ENCODE peak calls at places on chromosomes 4 and X, in seven cellular contexts. One of them, this sample, is unnamed. For H3K9me3, the result is how much of the 10 kb centered on the place peaks cover.

GRCh38 chr4:168705121-168705520 is 208.3 kb downstream of the PALLD start:
- DNase-seq in esophagus squamous epithelium: no peak
- DNase-seq in mammary epithelial cell: no peak
- DNase-seq in tibial nerve: no peak
- DNase-seq in upper lobe of right lung: no peak
- DNase-seq in body of pancreas: no peak
- DNase-seq in hepatocyte: no peak
- DNase-seq in this sample: no peak

GRCh38 chr4:145957307-145957706 is 18.7 kb upstream of the ZNF827 start:
- DNase-seq in esophagus squamous epithelium: no peak
- DNase-seq in body of pancreas: no peak
- DNase-seq in mammary epithelial cell: no peak
- DNase-seq in upper lobe of right lung: no peak
- DNase-seq in tibial nerve: no peak
- DNase-seq in hepatocyte: no peak
- DNase-seq in this sample: no peak

GRCh38 chr4:2829321-2829932 is 14.2 kb upstream of the ADD1 start:
- DNase-seq in upper lobe of right lung: peak
- DNase-seq in mammary epithelial cell: no peak
- DNase-seq in hepatocyte: no peak
- DNase-seq in esophagus squamous epithelium: no peak
- DNase-seq in tibial nerve: peak
- DNase-seq in body of pancreas: no peak
- DNase-seq in this sample: no peak

GRCh38 chr4:40682298-40683101 is 52.8 kb upstream of the RBM47 start:
- DNase-seq in hepatocyte: no peak
- DNase-seq in esophagus squamous epithelium: no peak
- DNase-seq in mammary epithelial cell: no peak
- DNase-seq in tibial nerve: no peak
- DNase-seq in upper lobe of right lung: no peak
- DNase-seq in body of pancreas: peak
- DNase-seq in this sample: no peak

GRCh38 chrX:21758488-21758887 is 572 bp upstream of the SMPX start:
- DNase-seq in hepatocyte: no peak
- DNase-seq in esophagus squamous epithelium: no peak
- DNase-seq in upper lobe of right lung: no peak
- DNase-seq in mammary epithelial cell: no peak
- DNase-seq in body of pancreas: no peak
- DNase-seq in tibial nerve: no peak
- DNase-seq in this sample: no peak

GRCh38 chrX:43958529-43958928 is 14.7 kb downstream of the NDP start:
- DNase-seq in mammary epithelial cell: peak
- DNase-seq in body of pancreas: peak
- DNase-seq in upper lobe of right lung: no peak
- DNase-seq in esophagus squamous epithelium: no peak
- DNase-seq in tibial nerve: no peak
- DNase-seq in hepatocyte: peak
- DNase-seq in this sample: peak

GRCh38 chr4:111027526-111027925 is 404.6 kb upstream of the PITX2 start:
- DNase-seq in hepatocyte: no peak
- DNase-seq in body of pancreas: no peak
- DNase-seq in mammary epithelial cell: no peak
- DNase-seq in upper lobe of right lung: no peak
- DNase-seq in tibial nerve: no peak
- DNase-seq in esophagus squamous epithelium: no peak
- DNase-seq in this sample: no peak

GRCh38 chr4:16860506-16860905 is 37.9 kb downstream of the LDB2 start:
- DNase-seq in hepatocyte: no peak
- DNase-seq in upper lobe of right lung: no peak
- DNase-seq in esophagus squamous epithelium: no peak
- DNase-seq in tibial nerve: no peak
- DNase-seq in mammary epithelial cell: no peak
- DNase-seq in body of pancreas: no peak
- DNase-seq in this sample: no peak

GRCh38 chr4:152095701-152096070 is 334.9 kb upstream of the GATB start:
- DNase-seq in esophagus squamous epithelium: no peak
- DNase-seq in mammary epithelial cell: peak
- DNase-seq in body of pancreas: no peak
- DNase-seq in upper lobe of right lung: no peak
- DNase-seq in tibial nerve: no peak
- DNase-seq in hepatocyte: no peak
- DNase-seq in this sample: no peak

GRCh38 chr4:3302164-3302785 is 9.5 kb downstream of the RGS12 start:
- DNase-seq in mammary epithelial cell: no peak
- DNase-seq in tibial nerve: no peak
- DNase-seq in body of pancreas: no peak
- DNase-seq in esophagus squamous epithelium: no peak
- DNase-seq in upper lobe of right lung: peak
- DNase-seq in hepatocyte: no peak
- DNase-seq in this sample: peak

GRCh38 chr4:5890063-5890727 is 2.7 kb downstream of the CRMP1 start:
- DNase-seq in mammary epithelial cell: no peak
- DNase-seq in body of pancreas: peak
- DNase-seq in hepatocyte: peak
- DNase-seq in upper lobe of right lung: no peak
- DNase-seq in esophagus squamous epithelium: no peak
- DNase-seq in tibial nerve: no peak
- DNase-seq in this sample: no peak

GRCh38 chr4:27008693-27009092 is 148.1 kb downstream of the STIM2 start:
- DNase-seq in mammary epithelial cell: no peak
- DNase-seq in esophagus squamous epithelium: no peak
- DNase-seq in hepatocyte: no peak
- DNase-seq in body of pancreas: no peak
- DNase-seq in upper lobe of right lung: no peak
- DNase-seq in tibial nerve: no peak
- DNase-seq in this sample: no peak

GRCh38 chrX:129654652-129655546 is at the start of gene APLN:
- DNase-seq in mammary epithelial cell: peak
- DNase-seq in esophagus squamous epithelium: no peak
- DNase-seq in tibial nerve: no peak
- DNase-seq in body of pancreas: peak
- DNase-seq in hepatocyte: peak
- DNase-seq in upper lobe of right lung: peak
- DNase-seq in this sample: peak

GRCh38 chr4:2280531-2281300 is 18.8 kb upstream of the MXD4 start:
- DNase-seq in tibial nerve: no peak
- DNase-seq in mammary epithelial cell: no peak
- DNase-seq in hepatocyte: no peak
- DNase-seq in esophagus squamous epithelium: no peak
- DNase-seq in body of pancreas: no peak
- DNase-seq in upper lobe of right lung: no peak
- DNase-seq in this sample: no peak

GRCh38 chr4:164011791-164012190 is 517.3 kb downstream of the TMA16 start:
- DNase-seq in body of pancreas: no peak
- DNase-seq in mammary epithelial cell: no peak
- DNase-seq in tibial nerve: no peak
- DNase-seq in hepatocyte: no peak
- DNase-seq in upper lobe of right lung: no peak
- DNase-seq in esophagus squamous epithelium: no peak
- DNase-seq in this sample: no peak

GRCh38 chr4:164009435-164009834 is 514.9 kb downstream of the TMA16 start:
- DNase-seq in body of pancreas: no peak
- DNase-seq in esophagus squamous epithelium: no peak
- DNase-seq in upper lobe of right lung: no peak
- DNase-seq in mammary epithelial cell: no peak
- DNase-seq in tibial nerve: no peak
- DNase-seq in hepatocyte: no peak
- DNase-seq in this sample: no peak

GRCh38 chr4:164012396-164013027 is 518.0 kb downstream of the TMA16 start:
- DNase-seq in esophagus squamous epithelium: no peak
- DNase-seq in tibial nerve: no peak
- DNase-seq in upper lobe of right lung: no peak
- DNase-seq in mammary epithelial cell: peak
- DNase-seq in body of pancreas: no peak
- DNase-seq in hepatocyte: peak
- DNase-seq in this sample: no peak
- TF ChIP-seq CTCF in esophagus squamous epithelium: peak
- TF ChIP-seq CTCF in tibial nerve: no peak
- TF ChIP-seq CTCF in upper lobe of right lung: peak
- TF ChIP-seq CTCF in mammary epithelial cell: peak
- TF ChIP-seq CTCF in body of pancreas: peak
- TF ChIP-seq CTCF in hepatocyte: peak
- TF ChIP-seq CTCF in this sample: no peak

GRCh38 chr4:91829531-91829930 is 474.2 kb upstream of the GRID2 start:
- DNase-seq in body of pancreas: no peak
- DNase-seq in esophagus squamous epithelium: no peak
- DNase-seq in mammary epithelial cell: peak
- DNase-seq in hepatocyte: no peak
- DNase-seq in upper lobe of right lung: no peak
- DNase-seq in tibial nerve: no peak
- DNase-seq in this sample: no peak
- H3K9me3 ChIP-seq in body of pancreas: under half
- H3K9me3 ChIP-seq in esophagus squamous epithelium: under half
- H3K9me3 ChIP-seq in mammary epithelial cell: under half
- H3K9me3 ChIP-seq in hepatocyte: under half
- H3K9me3 ChIP-seq in upper lobe of right lung: under half
- H3K9me3 ChIP-seq in tibial nerve: under half
- H3K9me3 ChIP-seq in this sample: under half

DNA sequence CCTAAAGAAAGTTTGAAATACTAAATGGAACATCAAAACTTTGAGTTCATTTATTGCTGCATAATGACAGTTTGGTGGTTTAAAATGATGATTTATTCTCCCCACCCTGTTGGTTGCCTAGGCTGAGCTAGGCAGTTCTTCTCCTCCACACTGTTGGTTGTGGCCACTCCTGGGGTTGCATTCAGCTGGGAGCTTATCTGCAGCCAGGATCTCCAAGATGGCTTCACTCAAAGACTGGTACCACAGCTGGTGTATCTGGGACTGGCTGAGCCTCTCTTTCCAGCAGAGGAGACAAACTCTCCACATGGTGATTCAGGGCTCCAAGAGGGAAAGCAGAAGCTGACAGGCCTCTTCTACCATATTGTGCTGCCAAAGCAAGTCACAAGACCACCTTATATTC is 33.1 kb downstream of the MSL3 start:
- DNase-seq in hepatocyte: no peak
- DNase-seq in tibial nerve: no peak
- DNase-seq in mammary epithelial cell: no peak
- DNase-seq in upper lobe of right lung: no peak
- DNase-seq in esophagus squamous epithelium: no peak
- DNase-seq in body of pancreas: no peak
- DNase-seq in this sample: no peak
- TF ChIP-seq CTCF in hepatocyte: no peak
- TF ChIP-seq CTCF in tibial nerve: no peak
- TF ChIP-seq CTCF in mammary epithelial cell: no peak
- TF ChIP-seq CTCF in upper lobe of right lung: no peak
- TF ChIP-seq CTCF in esophagus squamous epithelium: no peak
- TF ChIP-seq CTCF in body of pancreas: no peak
- TF ChIP-seq CTCF in this sample: no peak

DNA sequence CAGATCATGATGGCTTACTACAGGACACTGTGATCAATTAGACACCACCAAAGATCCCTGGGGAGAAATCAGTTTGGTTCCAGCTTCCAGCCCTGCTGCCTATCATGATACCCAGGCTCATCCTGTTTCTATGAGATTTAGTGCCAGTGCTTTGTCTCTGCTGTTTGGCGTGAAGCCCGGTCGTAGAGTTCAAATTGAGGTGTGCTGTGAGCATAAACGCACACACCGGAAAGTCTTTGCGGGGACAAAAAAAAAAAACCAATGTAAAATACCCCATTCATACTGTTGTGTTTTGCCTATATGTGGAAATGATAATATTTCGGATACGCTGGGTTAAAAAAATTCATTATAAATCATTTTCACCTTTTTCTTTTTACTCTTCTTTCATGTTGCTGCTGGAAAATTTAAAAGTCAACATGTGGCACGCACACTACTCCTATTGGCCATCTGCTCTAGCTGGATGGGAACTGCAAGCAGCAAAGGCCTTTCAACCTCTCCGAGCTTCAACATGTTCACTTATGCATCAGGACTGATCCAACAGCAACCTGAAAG is 611 bp upstream of the DKC1 start:
- DNase-seq in hepatocyte: no peak
- DNase-seq in mammary epithelial cell: no peak
- DNase-seq in upper lobe of right lung: no peak
- DNase-seq in body of pancreas: peak
- DNase-seq in tibial nerve: no peak
- DNase-seq in esophagus squamous epithelium: no peak
- DNase-seq in this sample: no peak
- H3K9me3 ChIP-seq in hepatocyte: under half
- H3K9me3 ChIP-seq in mammary epithelial cell: under half
- H3K9me3 ChIP-seq in upper lobe of right lung: under half
- H3K9me3 ChIP-seq in body of pancreas: under half
- H3K9me3 ChIP-seq in tibial nerve: under half
- H3K9me3 ChIP-seq in esophagus squamous epithelium: under half
- H3K9me3 ChIP-seq in this sample: under half